ENCODE peak calls at places on chromosomes 13 and 19, in six cellular contexts. Z, F, H, J, V and N are unnamed samples. For H3K4me1, the result is how much of the 10 kb centered on the place peaks cover.

GRCh38 chr13:59677966-59678814 is 485.5 kb downstream of the DIAPH3 start:
- DNase-seq in Z (peak), F (peak), H (peak), J (peak), V (peak), N (peak)

GRCh38 chr19:51123381-51124186 is 1.1 kb upstream of the SIGLEC9 start:
- DNase-seq in Z (no peak), F (peak), H (peak), J (no peak), V (no peak), N (peak)

GRCh38 chr13:22757530-22758120 is 423.2 kb upstream of the SGCG start:
- DNase-seq in Z (peak), F (no peak), H (peak), J (no peak), V (peak), N (no peak)

GRCh38 chr13:51330741-51331140 is 8.8 kb upstream of the SERPINE3 start:
- DNase-seq in Z (no peak), F (peak), H (no peak), J (peak), V (no peak), N (no peak)

GRCh38 chr19:55206664-55207500 is 2.4 kb downstream of the PTPRH start:
- DNase-seq in Z (peak), F (peak), H (peak), J (peak), V (peak), N (no peak)

GRCh38 chr19:18205180-18205915 is 1.5 kb upstream of the RAB3A start:
- DNase-seq in Z (peak), F (peak), H (peak), J (peak), V (peak), N (peak)

GRCh38 chr13:46639033-46639981 is 86.3 kb downstream of the LRCH1 start:
- DNase-seq in Z (no peak), F (no peak), H (no peak), J (no peak), V (no peak), N (no peak)

GRCh38 chr19:31073485-31074221 is 275.6 kb downstream of the TSHZ3 start:
- DNase-seq in Z (no peak), F (no peak), H (no peak), J (no peak), V (no peak), N (no peak)

GRCh38 chr19:33627962-33628839 is 6.4 kb downstream of the CHST8 start:
- DNase-seq in Z (no peak), F (no peak), H (no peak), J (no peak), V (no peak), N (no peak)

GRCh38 chr19:14475251-14476073 is at the start of gene PTGER1:
- DNase-seq in Z (peak), F (peak), H (no peak), J (peak), V (peak), N (no peak)

GRCh38 chr19:14476307-14476662 is 1.1 kb upstream of the PTGER1 start:
- DNase-seq in Z (no peak), F (no peak), H (no peak), J (no peak), V (no peak), N (no peak)

GRCh38 chr19:14477417-14478112 is 2.4 kb upstream of the PTGER1 start:
- DNase-seq in Z (peak), F (peak), H (no peak), J (no peak), V (peak), N (no peak)

GRCh38 chr19:14478113-14478545 is 3.0 kb upstream of the PTGER1 start:
- DNase-seq in Z (no peak), F (peak), H (no peak), J (no peak), V (peak), N (no peak)

DNA sequence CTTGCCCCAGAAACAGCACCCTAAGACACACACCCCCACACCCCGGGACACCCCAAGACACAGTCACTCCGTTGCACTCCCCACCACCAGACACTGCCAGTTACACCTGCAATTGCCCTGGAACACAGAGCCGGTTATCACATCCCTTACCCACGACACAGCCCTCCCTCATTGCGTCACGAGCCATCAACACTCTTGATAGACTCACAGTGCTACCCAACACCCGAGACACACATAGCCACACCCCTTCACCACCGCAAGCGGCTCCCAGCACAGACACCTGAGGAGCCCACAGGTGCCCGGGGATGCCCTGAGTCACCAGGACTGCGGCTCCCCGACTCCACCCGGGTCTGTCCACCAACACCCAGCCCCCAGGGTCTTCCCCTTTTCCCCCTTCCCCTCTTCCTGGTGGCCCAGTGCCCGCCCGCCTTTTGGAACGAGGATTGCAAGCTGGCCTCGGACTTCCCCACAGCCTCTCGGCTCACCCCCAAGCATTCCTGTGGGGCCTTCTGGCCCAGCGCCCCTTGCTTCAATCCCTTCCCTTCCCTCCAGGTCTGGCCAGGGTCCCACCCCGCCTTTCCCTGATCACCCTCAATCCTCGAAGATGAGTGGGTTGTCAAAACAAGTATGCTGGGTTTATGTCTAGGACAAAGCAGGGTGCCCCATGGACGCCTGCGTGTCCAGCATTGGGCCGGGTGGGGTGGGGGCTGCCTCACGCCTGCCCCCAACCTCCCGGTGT is 1.7 kb upstream of the PTGER1 start:
- DNase-seq in Z (peak), F (peak), H (peak), J (peak), V (peak), N (peak)
- H3K4me2 ChIP-seq in Z (peak), F (peak), H (no peak), J (no peak), V (no peak), N (no peak)

DNA sequence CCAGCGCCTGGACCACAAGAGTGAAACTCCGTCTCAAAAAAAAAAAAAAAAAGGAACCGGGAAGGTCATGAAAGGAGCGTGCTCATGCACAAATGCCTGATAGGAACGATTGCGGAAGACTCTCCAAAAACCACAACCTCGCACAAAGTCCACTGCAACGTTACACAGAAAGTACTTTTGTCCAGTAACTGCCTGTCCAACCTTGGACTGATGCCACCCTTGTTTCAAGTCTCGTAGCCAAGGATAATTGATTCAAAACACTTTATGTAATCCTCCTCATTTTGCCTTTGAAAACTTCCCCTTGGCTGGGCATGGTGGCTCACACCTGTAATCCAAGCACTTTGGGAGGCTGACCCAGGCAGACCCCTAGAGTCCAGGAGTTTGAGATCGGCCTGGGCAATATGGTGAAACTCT is 13.7 kb downstream of the LGALS7 start:
- DNase-seq in Z (no peak), F (no peak), H (no peak), J (no peak), V (no peak), N (no peak)
- H3K4me1 ChIP-seq in Z (under half), F (under half), H (under half), J (under half), V (under half), N (under half)

GRCh38 chr19:4534836-4535658 is at the start of gene PLIN5:
- DNase-seq in Z (peak), F (peak), H (peak), J (no peak), V (peak), N (peak)
- H2AFZ ChIP-seq in Z (no peak), F (no peak), H (no peak), J (no peak), V (no peak), N (peak)

GRCh38 chr13:111228262-111229144 is 91.9 kb upstream of the TEX29 start:
- DNase-seq in Z (peak), F (no peak), H (no peak), J (no peak), V (no peak), N (no peak)
- H3K4me2 ChIP-seq in Z (no peak), F (no peak), H (no peak), J (no peak), V (no peak), N (no peak)

GRCh38 chr19:42130254-42130573 is 2.0 kb downstream of the POU2F2 start:
- DNase-seq in Z (no peak), F (peak), H (no peak), J (peak), V (no peak), N (no peak)

GRCh38 chr19:42132030-42132628 is at the start of gene POU2F2:
- DNase-seq in Z (no peak), F (peak), H (peak), J (no peak), V (no peak), N (peak)

GRCh38 chr19:42126565-42126964 is 5.7 kb downstream of the POU2F2 start:
- DNase-seq in Z (no peak), F (peak), H (no peak), J (no peak), V (no peak), N (no peak)

GRCh38 chr19:42131149-42132029 is 857 bp downstream of the POU2F2 start:
- DNase-seq in Z (no peak), F (peak), H (peak), J (no peak), V (no peak), N (peak)

DNA sequence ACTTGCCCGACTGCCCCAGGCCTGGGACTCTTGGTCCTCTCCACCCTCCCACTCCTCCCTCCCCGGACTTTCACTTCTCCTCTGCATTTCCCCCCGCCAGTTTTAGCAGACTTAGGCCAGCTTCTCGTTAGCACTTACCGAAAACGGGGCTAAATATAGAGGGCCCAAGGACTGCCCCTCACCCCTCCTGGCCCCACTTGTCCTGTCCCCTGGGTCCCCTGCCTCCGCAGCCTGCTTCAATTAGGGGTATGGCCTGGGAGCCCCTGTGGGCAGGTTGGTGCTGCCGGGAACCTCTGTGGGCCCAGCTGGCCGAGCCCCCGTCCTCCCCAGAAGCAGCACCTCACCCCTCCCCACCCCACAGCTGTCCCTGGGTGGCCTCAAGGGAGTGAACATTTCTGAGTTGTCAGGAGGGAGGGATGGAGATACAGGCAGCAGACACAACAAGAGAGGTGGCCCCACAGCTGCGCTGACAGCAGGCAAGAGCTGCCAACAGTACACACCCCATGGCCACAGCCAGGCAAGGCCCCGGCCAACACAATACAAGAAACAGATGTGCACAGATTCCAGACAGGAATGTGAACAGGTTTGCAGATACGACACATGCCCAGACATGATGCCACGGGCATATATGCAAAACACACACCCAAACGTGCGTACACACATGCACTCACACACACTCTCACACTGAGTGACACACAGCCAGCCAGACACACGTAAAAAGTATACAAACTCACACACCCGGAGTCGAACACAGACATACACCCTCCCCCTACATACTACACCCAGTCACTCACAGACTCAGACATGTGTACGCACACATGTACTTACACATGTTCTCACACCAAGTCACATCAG is 2.6 kb downstream of the POU2F2 start:
- DNase-seq in Z (no peak), F (peak), H (peak), J (peak), V (peak), N (peak)
- H3K4me1 ChIP-seq in Z (under half), F (under half), H (half or more), J (under half), V (under half), N (half or more)

DNA sequence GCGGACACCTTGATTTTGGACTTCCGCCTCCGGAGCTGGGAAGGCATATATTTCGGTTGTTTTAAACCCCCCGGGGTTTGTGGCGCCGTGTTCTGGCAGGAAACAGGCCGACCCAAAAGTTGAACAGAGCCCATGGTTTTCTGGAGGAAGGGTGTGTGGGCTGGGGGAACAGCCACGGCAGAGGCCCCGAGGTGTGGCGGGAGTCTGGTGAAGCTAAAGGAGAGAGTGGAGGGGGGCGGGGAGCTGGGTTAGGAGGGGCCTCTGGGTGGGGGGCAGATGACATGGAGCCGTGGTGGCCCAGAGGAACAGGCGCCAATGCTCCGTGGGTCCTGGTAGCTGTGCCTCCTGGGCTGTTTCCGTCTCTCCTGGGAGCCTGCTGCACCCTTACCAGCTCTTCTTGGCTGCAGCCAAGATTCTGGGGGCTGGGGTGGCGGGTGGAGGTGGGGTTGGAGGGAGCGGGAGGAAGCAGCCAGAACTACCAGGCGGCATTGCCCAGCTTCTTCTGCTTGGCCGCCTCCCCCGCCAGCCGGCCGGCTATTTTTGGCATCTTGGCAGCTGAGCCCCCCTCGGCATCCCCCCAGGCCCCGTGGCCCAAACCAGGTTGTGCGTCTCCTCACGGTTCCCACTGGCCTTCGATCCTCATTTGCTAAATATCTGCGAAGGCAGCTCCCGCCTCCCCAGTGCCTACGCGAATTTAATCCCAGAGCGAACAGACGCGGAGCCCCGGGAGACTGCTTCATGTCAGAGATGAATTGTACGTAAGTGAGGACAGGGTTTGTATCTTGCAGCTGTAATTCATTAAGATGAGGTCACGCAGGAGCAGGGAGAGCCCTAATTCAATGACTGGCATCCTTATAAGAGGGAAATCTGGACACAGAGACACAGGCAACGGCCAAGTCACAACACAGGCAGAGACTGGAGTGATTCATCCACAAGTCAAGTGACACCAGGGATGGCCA is 12.7 kb upstream of the PEAK3 start:
- DNase-seq in Z (peak), F (peak), H (no peak), J (no peak), V (peak), N (no peak)
- H2AFZ ChIP-seq in Z (no peak), F (no peak), H (no peak), J (no peak), V (no peak), N (no peak)

GRCh38 chr19:39996218-39996810 is 546 bp upstream of the ZNF546 start:
- DNase-seq in Z (peak), F (peak), H (peak), J (peak), V (peak), N (peak)

GRCh38 chr19:39996811-39997594 is at the start of gene ZNF546:
- DNase-seq in Z (peak), F (peak), H (peak), J (peak), V (peak), N (peak)

GRCh38 chr19:39993605-39994004 is 3.3 kb upstream of the ZNF546 start:
- DNase-seq in Z (no peak), F (no peak), H (no peak), J (no peak), V (no peak), N (no peak)

GRCh38 chr19:39997595-39998216 is 846 bp downstream of the ZNF546 start:
- DNase-seq in Z (peak), F (no peak), H (no peak), J (peak), V (peak), N (no peak)

GRCh38 chr19:39995794-39996193 is 1.1 kb upstream of the ZNF546 start:
- DNase-seq in Z (no peak), F (no peak), H (no peak), J (no peak), V (no peak), N (no peak)
- H3K4me2 ChIP-seq in Z (peak), F (peak), H (peak), J (peak), V (peak), N (peak)

DNA sequence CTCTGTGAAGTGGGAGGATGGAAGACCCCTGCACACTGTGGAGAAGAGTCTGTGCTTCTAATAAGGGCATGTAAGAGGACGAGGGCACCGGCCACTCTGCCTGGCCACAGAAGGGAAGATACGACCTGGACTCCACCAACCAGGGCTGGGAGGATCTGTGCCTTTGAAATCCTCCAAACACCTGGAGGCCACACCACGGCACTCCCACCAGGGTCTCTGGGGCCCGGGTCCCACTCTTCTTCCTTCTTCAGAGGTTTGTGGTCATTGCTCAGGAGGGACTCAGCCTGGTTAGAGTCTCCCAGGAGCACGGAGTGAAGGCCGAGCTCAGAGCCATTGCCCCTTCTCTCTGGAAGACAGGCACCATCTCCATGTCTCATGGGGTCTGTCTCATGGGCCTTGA is 42.0 kb downstream of the RAB20 start:
- DNase-seq in Z (no peak), F (peak), H (no peak), J (no peak), V (no peak), N (no peak)
- H3K4me1 ChIP-seq in Z (under half), F (under half), H (under half), J (under half), V (under half), N (under half)

DNA sequence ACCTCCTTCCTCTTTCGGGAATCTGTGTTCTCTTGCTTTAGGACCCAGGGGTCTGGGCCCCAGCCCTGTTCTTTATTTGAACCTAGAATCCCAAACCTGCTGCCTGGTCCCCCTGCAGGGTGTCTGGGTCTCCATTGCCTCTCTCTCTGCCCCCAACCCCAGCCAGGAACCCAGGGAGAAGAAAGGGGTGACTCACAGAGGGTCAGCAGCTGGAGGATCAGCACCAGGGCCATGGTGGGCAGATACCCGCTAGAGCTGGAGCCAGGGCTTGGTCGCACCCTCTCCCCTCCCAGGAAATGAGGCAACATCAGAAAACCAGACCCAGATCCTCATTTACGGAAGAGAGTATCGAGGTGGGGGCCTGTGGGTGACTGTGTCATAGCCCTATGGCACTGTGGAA is at the start of gene OSCAR:
- DNase-seq in Z (peak), F (no peak), H (no peak), J (no peak), V (no peak), N (no peak)
- H2AFZ ChIP-seq in Z (no peak), F (peak), H (no peak), J (no peak), V (peak), N (no peak)

DNA sequence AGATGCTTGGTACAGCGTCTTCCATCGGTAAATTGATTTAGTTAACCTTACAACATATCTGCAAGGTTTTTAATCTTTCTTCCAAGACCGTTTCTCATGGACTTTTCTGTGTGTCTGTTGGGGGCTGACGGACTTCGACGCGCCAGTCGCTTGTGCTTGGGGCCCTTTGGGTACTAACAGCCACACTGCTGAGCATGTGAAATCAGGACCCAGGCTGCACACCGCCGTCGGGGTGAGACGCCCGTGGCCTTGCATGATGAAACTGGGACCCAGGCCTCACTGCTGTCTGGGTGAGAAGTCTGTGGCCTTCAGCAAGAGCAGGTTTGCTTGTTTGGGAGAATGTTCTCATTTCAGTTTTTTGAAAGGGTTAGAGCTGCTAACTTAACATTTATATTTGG is 9.8 kb downstream of the ATP4B start:
- DNase-seq in Z (no peak), F (peak), H (no peak), J (no peak), V (no peak), N (no peak)
- H3K4me2 ChIP-seq in Z (no peak), F (no peak), H (no peak), J (no peak), V (no peak), N (no peak)